ENCODE peak calls at places on chromosomes 13 and 19, in six cellular contexts. Z is PC-9, R is right lobe of liver, G is fibroblast of the aortic adventitia, Y is skeletal muscle cell, L is foreskin fibroblast. Q is an unnamed sample.

GRCh38 chr13:72295173-72295572 is 428.2 kb upstream of the DACH1 start:
- DNase-seq in Z (no peak), R (no peak), G (peak), Y (peak), L (no peak), Q (peak)

GRCh38 chr13:60441761-60442160 is 44.7 kb downstream of the TDRD3 start:
- DNase-seq in Z (no peak), R (no peak), G (no peak), Y (no peak), L (no peak), Q (no peak)

GRCh38 chr13:45468676-45469075 is 3.9 kb downstream of the COG3 start:
- DNase-seq in Z (no peak), R (no peak), G (no peak), Y (no peak), L (no peak), Q (peak)

GRCh38 chr13:44930907-44931676 is 58.2 kb downstream of the NUFIP1 start:
- DNase-seq in Z (peak), R (no peak), G (peak), Y (no peak), L (no peak), Q (peak)

GRCh38 chr19:34712606-34713261 is 21.3 kb upstream of the ZNF181 start:
- DNase-seq in Z (peak), R (peak), G (peak), Y (peak), L (peak), Q (peak)

GRCh38 chr13:21638319-21639282 is 32.3 kb upstream of the FGF9 start:
- DNase-seq in Z (peak), R (no peak), G (peak), Y (no peak), L (peak), Q (peak)

GRCh38 chr13:27022571-27023311 is 148.9 kb downstream of the USP12 start:
- DNase-seq in Z (peak), R (no peak), G (peak), Y (no peak), L (peak), Q (peak)

GRCh38 chr19:5001547-5002131 is 32.7 kb downstream of the KDM4B start:
- DNase-seq in Z (peak), R (no peak), G (peak), Y (no peak), L (peak), Q (peak)

GRCh38 chr13:101272886-101273285 is 143.4 kb downstream of the NALCN start:
- DNase-seq in Z (no peak), R (no peak), G (no peak), Y (no peak), L (no peak), Q (no peak)

GRCh38 chr13:63107163-63107935 is 1691.7 kb upstream of the PCDH20 start:
- DNase-seq in Z (no peak), R (no peak), G (peak), Y (peak), L (no peak), Q (peak)

GRCh38 chr13:96428904-96429303 is 339.0 kb downstream of the HS6ST3 start:
- DNase-seq in Z (no peak), R (no peak), G (no peak), Y (no peak), L (no peak), Q (no peak)

GRCh38 chr13:91358384-91358776 is 10.9 kb downstream of the MIR17HG start:
- DNase-seq in Z (no peak), R (no peak), G (no peak), Y (no peak), L (no peak), Q (no peak)

GRCh38 chr19:20039203-20039723 is at the start of gene ZNF682:
- DNase-seq in Z (peak), R (peak), G (peak), Y (peak), L (peak), Q (peak)

GRCh38 chr19:46828484-46828883 is 22.2 kb downstream of the AP2S1 start:
- DNase-seq in Z (no peak), R (no peak), G (no peak), Y (peak), L (no peak), Q (no peak)

GRCh38 chr13:36879218-36879938 is 40.7 kb downstream of the SMAD9 start:
- DNase-seq in Z (no peak), R (no peak), G (no peak), Y (no peak), L (no peak), Q (no peak)

GRCh38 chr19:31223805-31224534 is 125.3 kb downstream of the TSHZ3 start:
- DNase-seq in Z (no peak), R (no peak), G (peak), Y (peak), L (peak), Q (peak)

GRCh38 chr19:52722062-52723005 is 12.5 kb downstream of the ZNF611 start:
- DNase-seq in Z (peak), R (no peak), G (peak), Y (peak), L (peak), Q (peak)

GRCh38 chr13:89279374-89279773 is 1608.2 kb downstream of the SLITRK5 start:
- DNase-seq in Z (no peak), R (no peak), G (no peak), Y (no peak), L (no peak), Q (no peak)

GRCh38 chr13:98253526-98253925 is 76.5 kb upstream of the RNF113B start:
- DNase-seq in Z (no peak), R (no peak), G (no peak), Y (no peak), L (peak), Q (peak)

GRCh38 chr19:4538601-4538954 is 1.3 kb downstream of the LRG1 start:
- DNase-seq in Z (no peak), R (no peak), G (no peak), Y (no peak), L (no peak), Q (no peak)

GRCh38 chr13:96650301-96650886 is 343.9 kb downstream of the OXGR1 start:
- DNase-seq in Z (no peak), R (no peak), G (peak), Y (peak), L (peak), Q (peak)

GRCh38 chr13:23087884-23088283 is 92.9 kb upstream of the SGCG start:
- DNase-seq in Z (no peak), R (no peak), G (peak), Y (no peak), L (no peak), Q (peak)

GRCh38 chr13:54185785-54186184 is 1157.2 kb downstream of the OLFM4 start:
- DNase-seq in Z (peak), R (no peak), G (no peak), Y (no peak), L (no peak), Q (no peak)

GRCh38 chr13:33072282-33072681 is 56.1 kb downstream of the KL start:
- DNase-seq in Z (no peak), R (no peak), G (peak), Y (no peak), L (no peak), Q (no peak)

GRCh38 chr19:35904312-35905068 is 2.2 kb downstream of the HCST start:
- DNase-seq in Z (no peak), R (no peak), G (no peak), Y (no peak), L (no peak), Q (no peak)

GRCh38 chr19:35903550-35904179 is 1.3 kb downstream of the HCST start:
- DNase-seq in Z (peak), R (peak), G (peak), Y (peak), L (peak), Q (peak)

GRCh38 chr19:35901055-35901644 is 810 bp upstream of the NFKBID start:
- DNase-seq in Z (peak), R (no peak), G (peak), Y (no peak), L (peak), Q (peak)

GRCh38 chr19:35901854-35902661 is at the start of gene HCST:
- DNase-seq in Z (no peak), R (no peak), G (peak), Y (no peak), L (peak), Q (no peak)

DNA sequence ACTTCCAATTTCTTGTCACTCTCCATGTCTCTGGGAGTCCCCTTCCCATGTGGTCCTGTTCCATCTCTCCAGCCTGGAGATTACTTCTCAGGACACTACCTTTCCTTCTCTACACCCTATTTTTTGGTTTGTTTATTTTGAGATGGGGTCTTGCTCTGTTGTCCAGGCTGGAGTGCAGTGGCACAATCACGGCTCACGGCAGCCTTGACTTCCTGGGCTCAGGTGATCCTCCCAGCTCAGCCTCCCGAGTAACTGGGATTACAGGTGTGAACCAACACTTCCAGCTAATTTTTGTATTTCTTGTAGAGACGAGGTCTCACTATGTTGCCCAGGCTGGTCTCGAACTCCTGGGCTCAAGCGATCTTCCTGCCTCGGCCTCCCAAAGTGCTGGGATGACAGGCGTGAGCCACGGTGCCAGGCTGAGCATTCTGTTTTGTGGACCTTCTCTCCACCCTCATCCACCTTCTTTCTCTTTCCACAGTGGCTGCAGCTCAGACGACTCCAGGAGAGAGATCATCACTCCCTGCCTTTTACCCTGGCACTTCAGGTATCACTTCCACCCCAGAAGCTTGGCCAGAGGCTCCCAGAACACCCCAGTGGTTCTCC is 644 bp downstream of the HCST start:
- DNase-seq in Z (no peak), R (no peak), G (no peak), Y (no peak), L (no peak), Q (no peak)
- H3K4me3 ChIP-seq in Z (peak), R (peak), G (no peak), Y (peak), L (peak), Q (peak)

GRCh38 chr19:41223431-41224234 is 4.6 kb downstream of the AXL start:
- DNase-seq in Z (peak), R (no peak), G (peak), Y (peak), L (peak), Q (peak)

GRCh38 chr19:41224632-41225031 is 5.6 kb downstream of the AXL start:
- DNase-seq in Z (no peak), R (no peak), G (no peak), Y (no peak), L (no peak), Q (no peak)

GRCh38 chr19:41226874-41227390 is 7.9 kb downstream of the AXL start:
- DNase-seq in Z (no peak), R (no peak), G (no peak), Y (no peak), L (no peak), Q (no peak)

GRCh38 chr19:41226053-41226873 is 7.2 kb downstream of the AXL start:
- DNase-seq in Z (peak), R (peak), G (peak), Y (peak), L (peak), Q (peak)

DNA sequence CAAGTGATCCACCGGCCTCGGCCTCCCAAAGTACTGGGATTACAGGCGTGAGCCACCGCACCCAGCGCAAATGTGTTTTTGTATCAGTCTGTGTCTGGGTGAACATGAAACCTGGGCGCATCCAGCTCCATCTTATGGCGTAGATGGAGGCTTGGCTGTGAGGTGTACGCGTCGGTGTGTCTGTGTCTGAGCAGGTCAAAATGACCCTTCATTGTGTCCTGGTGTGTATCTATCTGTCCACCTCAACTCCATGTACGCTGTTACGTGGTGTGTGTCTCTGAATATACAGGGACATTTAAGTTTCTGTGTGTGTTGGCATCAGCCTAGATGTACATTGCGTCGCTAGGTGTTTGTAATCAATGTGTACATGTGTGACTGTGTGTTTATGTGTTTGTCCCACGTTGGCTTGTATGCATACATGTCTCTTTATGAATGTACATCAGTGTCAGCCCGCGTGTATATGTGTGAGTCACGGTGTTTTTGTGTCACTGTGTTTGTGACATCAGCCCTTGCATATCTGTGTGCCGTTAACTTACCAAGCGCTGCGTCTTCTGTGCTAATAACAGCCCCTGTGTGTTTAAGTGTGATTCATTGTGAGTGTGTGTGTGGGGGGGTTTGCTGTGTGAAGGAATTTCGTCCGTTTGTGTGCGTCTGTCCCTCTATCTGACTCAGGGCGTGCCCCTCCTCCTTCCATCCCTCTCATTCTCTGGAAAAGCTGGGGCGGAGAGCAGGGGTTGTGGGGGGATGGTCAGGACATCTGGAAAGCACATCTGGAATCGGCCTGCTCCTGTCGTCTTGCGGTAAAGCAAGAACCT is 6.4 kb downstream of the AXL start:
- DNase-seq in Z (peak), R (no peak), G (peak), Y (peak), L (peak), Q (peak)
- H3K4me3 ChIP-seq in Z (peak), R (peak), G (peak), Y (peak), L (peak), Q (peak)

GRCh38 chr19:53774011-53774410 is 50.1 kb downstream of the NLRP12 start:
- DNase-seq in Z (no peak), R (no peak), G (no peak), Y (no peak), L (no peak), Q (no peak)

GRCh38 chr19:53768401-53768800 is 55.7 kb downstream of the NLRP12 start:
- DNase-seq in Z (no peak), R (no peak), G (no peak), Y (no peak), L (no peak), Q (no peak)

GRCh38 chr19:53772943-53773342 is 51.2 kb downstream of the NLRP12 start:
- DNase-seq in Z (peak), R (peak), G (peak), Y (peak), L (peak), Q (peak)

GRCh38 chr19:53775524-53775923 is 48.6 kb downstream of the NLRP12 start:
- DNase-seq in Z (no peak), R (no peak), G (no peak), Y (no peak), L (no peak), Q (no peak)

GRCh38 chr19:53771133-53771532 is 53.0 kb downstream of the NLRP12 start:
- DNase-seq in Z (peak), R (no peak), G (no peak), Y (no peak), L (no peak), Q (no peak)
- H3K4me3 ChIP-seq in Z (no peak), R (no peak), G (no peak), Y (no peak), L (no peak), Q (no peak)

GRCh38 chr13:28611654-28612131 is 47.2 kb upstream of the POMP start:
- DNase-seq in Z (no peak), R (no peak), G (no peak), Y (no peak), L (no peak), Q (peak)

GRCh38 chr13:28609381-28609780 is 49.5 kb upstream of the POMP start:
- DNase-seq in Z (no peak), R (no peak), G (no peak), Y (no peak), L (no peak), Q (no peak)

GRCh38 chr13:28611021-28611420 is 47.9 kb upstream of the POMP start:
- DNase-seq in Z (no peak), R (no peak), G (no peak), Y (no peak), L (no peak), Q (no peak)

GRCh38 chr13:28607187-28607955 is 51.6 kb upstream of the POMP start:
- DNase-seq in Z (no peak), R (no peak), G (no peak), Y (no peak), L (no peak), Q (no peak)

GRCh38 chr13:28609936-28610335 is 49.0 kb upstream of the POMP start:
- DNase-seq in Z (no peak), R (no peak), G (peak), Y (no peak), L (peak), Q (peak)
- H3K4me3 ChIP-seq in Z (no peak), R (no peak), G (no peak), Y (no peak), L (no peak), Q (no peak)

GRCh38 chr19:1163934-1164683 is 10.0 kb downstream of the SBNO2 start:
- DNase-seq in Z (no peak), R (no peak), G (no peak), Y (no peak), L (no peak), Q (no peak)
- H3K4me3 ChIP-seq in Z (no peak), R (no peak), G (no peak), Y (no peak), L (no peak), Q (no peak)

GRCh38 chr19:18274303-18274775 is at the start of gene IQCN:
- DNase-seq in Z (peak), R (peak), G (peak), Y (no peak), L (no peak), Q (peak)
- H3K4me3 ChIP-seq in Z (no peak), R (peak), G (no peak), Y (no peak), L (peak), Q (no peak)

DNA sequence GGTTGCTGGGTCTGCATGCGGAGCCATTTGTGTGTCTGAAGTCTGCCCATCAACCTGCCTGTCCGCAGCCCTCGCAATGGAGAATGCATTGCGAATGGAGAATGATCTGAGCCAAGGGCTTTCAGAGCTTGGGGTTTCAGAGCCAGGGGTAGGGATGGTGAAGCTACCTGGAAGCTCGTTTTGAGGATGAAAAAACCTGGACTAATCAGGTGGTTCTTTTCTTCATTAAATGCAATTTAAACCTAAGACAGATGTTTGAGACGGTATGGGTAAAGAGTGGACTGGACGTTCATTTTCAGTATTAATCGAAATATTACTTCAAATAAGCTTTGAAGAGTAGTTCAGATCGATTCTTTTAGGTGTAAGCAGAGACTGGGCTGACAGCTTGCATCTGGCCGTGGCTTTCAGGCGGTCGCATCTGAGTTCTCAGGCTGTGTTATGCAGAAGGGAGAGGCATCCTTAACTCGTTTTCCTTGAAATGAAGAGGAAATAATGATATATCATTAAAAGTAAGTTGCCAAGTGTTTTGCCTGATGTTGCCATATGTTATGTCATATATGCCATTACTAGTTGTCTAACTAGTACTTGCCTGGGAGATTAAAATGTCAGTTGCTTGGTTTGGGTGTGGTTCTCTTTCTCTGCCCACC is 801 bp downstream of the MCF2L start:
- DNase-seq in Z (no peak), R (no peak), G (no peak), Y (no peak), L (no peak), Q (no peak)
- H3K4me3 ChIP-seq in Z (peak), R (peak), G (no peak), Y (no peak), L (no peak), Q (no peak)

GRCh38 chr13:80134360-80134759 is 206.6 kb downstream of the SPRY2 start:
- DNase-seq in Z (no peak), R (no peak), G (no peak), Y (no peak), L (no peak), Q (no peak)

GRCh38 chr13:80133631-80134083 is 207.3 kb downstream of the SPRY2 start:
- DNase-seq in Z (no peak), R (no peak), G (no peak), Y (no peak), L (no peak), Q (peak)

GRCh38 chr13:80137994-80138393 is 202.9 kb downstream of the SPRY2 start:
- DNase-seq in Z (no peak), R (no peak), G (no peak), Y (no peak), L (no peak), Q (no peak)

GRCh38 chr13:80131204-80131603 is 209.7 kb downstream of the SPRY2 start:
- DNase-seq in Z (peak), R (peak), G (peak), Y (no peak), L (peak), Q (peak)

GRCh38 chr13:80132741-80133601 is 208.0 kb downstream of the SPRY2 start:
- DNase-seq in Z (peak), R (peak), G (peak), Y (peak), L (peak), Q (peak)
- H3K4me3 ChIP-seq in Z (peak), R (peak), G (peak), Y (peak), L (peak), Q (peak)